ENCODE peak calls at places on chromosomes 1 and 21, in seven cellular contexts. I is IMR-90; C is heart left ventricle; L is PC-3; X is hepatocyte; G is CD4-positive, alpha-beta memory T cell; S is lower lobe of right lung. H is an unnamed sample. For H3K9me3, the result is how much of the 10 kb centered on the place peaks cover.

GRCh38 chr1:46522184-46522968 is 29.1 kb downstream of the KNCN start:
- DNase-seq in I (peak), C (no peak), L (peak), X (peak), G (no peak), S (peak), H (no peak)

GRCh38 chr1:156858959-156859522 is at the start of gene INSRR:
- DNase-seq in I (no peak), C (peak), L (no peak), X (no peak), G (no peak), S (no peak), H (no peak)

GRCh38 chr1:225903623-225904022 is 14.7 kb upstream of the LEFTY1 start:
- DNase-seq in I (no peak), C (no peak), L (no peak), X (no peak), G (no peak), S (no peak), H (no peak)

GRCh38 chr1:184497962-184498723 is 111.3 kb downstream of the C1orf21 start:
- DNase-seq in I (no peak), C (no peak), L (no peak), X (no peak), G (no peak), S (no peak), H (no peak)

GRCh38 chr1:63847308-63847910 is 73.6 kb downstream of the ROR1 start:
- DNase-seq in I (no peak), C (no peak), L (peak), X (no peak), G (no peak), S (no peak), H (no peak)

GRCh38 chr1:8004113-8004802 is 21.9 kb downstream of the ERRFI1 start:
- DNase-seq in I (no peak), C (peak), L (no peak), X (no peak), G (no peak), S (no peak), H (no peak)

GRCh38 chr21:15943009-15943666 is 213.4 kb downstream of the USP25 start:
- DNase-seq in I (peak), C (no peak), L (peak), X (no peak), G (no peak), S (no peak), H (no peak)

GRCh38 chr1:15094719-15095491 is 58.6 kb upstream of the TMEM51 start:
- DNase-seq in I (no peak), C (no peak), L (no peak), X (no peak), G (no peak), S (no peak), H (no peak)

GRCh38 chr1:151273924-151274466 is 8.1 kb upstream of the ZNF687 start:
- DNase-seq in I (no peak), C (no peak), L (no peak), X (no peak), G (no peak), S (no peak), H (no peak)

GRCh38 chr1:35825255-35825654 is 17.4 kb downstream of the AGO4 start:
- DNase-seq in I (no peak), C (no peak), L (no peak), X (no peak), G (no peak), S (no peak), H (no peak)

GRCh38 chr1:64841330-64842065 is 96.6 kb downstream of the RAVER2 start:
- DNase-seq in I (no peak), C (no peak), L (peak), X (no peak), G (no peak), S (no peak), H (no peak)

GRCh38 chr21:31235671-31236450 is 108.2 kb downstream of the TIAM1 start:
- DNase-seq in I (no peak), C (no peak), L (peak), X (no peak), G (no peak), S (no peak), H (no peak)

GRCh38 chr1:4708853-4709507 is 54.6 kb downstream of the AJAP1 start:
- DNase-seq in I (no peak), C (no peak), L (no peak), X (no peak), G (no peak), S (no peak), H (no peak)
- H3K9me3 ChIP-seq in I (under half), C (under half), L (under half), X (under half), G (under half), S (under half), H (under half)

DNA sequence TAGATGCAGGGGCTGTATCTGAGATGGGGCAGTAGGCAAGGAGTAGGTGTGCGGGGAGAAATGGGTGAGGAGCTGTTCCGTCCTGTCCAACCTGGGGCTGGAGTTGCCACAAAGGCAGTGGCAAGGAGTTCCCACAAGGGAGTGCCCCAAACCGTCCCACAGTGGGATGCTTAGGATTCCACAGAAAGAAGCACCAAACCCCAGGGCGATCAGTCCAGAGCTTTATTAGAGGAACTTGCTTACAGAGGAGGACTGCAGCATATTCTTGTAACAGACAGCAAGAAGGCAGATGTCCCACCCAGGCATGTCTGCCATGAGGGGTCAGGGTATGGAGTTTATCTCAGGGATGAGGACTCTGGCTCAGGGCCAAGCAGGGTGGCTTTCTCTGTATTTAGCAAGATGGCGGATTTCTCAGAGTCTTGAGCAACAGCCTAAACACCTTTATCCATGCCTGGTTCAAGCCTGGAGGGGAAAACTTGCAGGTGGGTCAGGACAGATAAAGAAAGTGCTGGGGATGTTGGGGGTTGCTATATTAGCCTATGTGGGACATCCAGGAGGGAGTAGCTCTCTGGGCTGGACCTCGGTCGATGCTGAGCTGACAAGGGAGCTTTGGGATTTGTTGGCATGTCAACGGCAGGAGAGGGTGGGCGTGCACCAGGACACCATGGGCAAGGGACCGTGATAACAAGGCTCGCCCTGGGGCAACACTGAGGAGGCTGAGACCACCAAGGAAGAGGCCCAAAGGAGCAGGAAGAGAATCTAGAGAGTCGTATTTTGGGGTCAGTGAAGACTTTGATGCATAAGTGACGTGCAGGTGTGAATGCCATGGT is 32.8 kb downstream of the OBSCN start:
- DNase-seq in I (no peak), C (no peak), L (no peak), X (no peak), G (no peak), S (no peak), H (no peak)
- H3K9me3 ChIP-seq in I (under half), C (under half), L (under half), X (under half), G (under half), S (under half), H (under half)

GRCh38 chr1:49627781-49628180 is 396.0 kb downstream of the AGBL4 start:
- DNase-seq in I (no peak), C (no peak), L (no peak), X (no peak), G (no peak), S (no peak), H (no peak)
- H3K9me3 ChIP-seq in I (under half), C (under half), L (under half), X (under half), G (under half), S (under half), H (under half)

GRCh38 chr1:239630767-239631166 is 244.4 kb downstream of the CHRM3 start:
- DNase-seq in I (no peak), C (no peak), L (no peak), X (no peak), G (no peak), S (no peak), H (no peak)
- H3K9me3 ChIP-seq in I (under half), C (under half), L (under half), X (under half), G (under half), S (under half), H (under half)

GRCh38 chr21:20537162-20537561 is 461.0 kb upstream of the NCAM2 start:
- DNase-seq in I (no peak), C (no peak), L (no peak), X (no peak), G (no peak), S (no peak), H (no peak)
- H3K9me3 ChIP-seq in I (under half), C (under half), L (under half), X (under half), G (under half), S (under half), H (under half)

GRCh38 chr1:55246331-55246730 is 31.2 kb upstream of the USP24 start:
- DNase-seq in I (no peak), C (no peak), L (no peak), X (no peak), G (no peak), S (no peak), H (no peak)

GRCh38 chr1:55246896-55247295 is 31.7 kb upstream of the USP24 start:
- DNase-seq in I (no peak), C (no peak), L (no peak), X (no peak), G (no peak), S (no peak), H (no peak)

GRCh38 chr1:55249646-55250398 is 34.7 kb upstream of the USP24 start:
- DNase-seq in I (no peak), C (no peak), L (no peak), X (no peak), G (no peak), S (no peak), H (no peak)

GRCh38 chr1:55252942-55253589 is 37.9 kb upstream of the USP24 start:
- DNase-seq in I (no peak), C (no peak), L (no peak), X (no peak), G (no peak), S (no peak), H (no peak)

DNA sequence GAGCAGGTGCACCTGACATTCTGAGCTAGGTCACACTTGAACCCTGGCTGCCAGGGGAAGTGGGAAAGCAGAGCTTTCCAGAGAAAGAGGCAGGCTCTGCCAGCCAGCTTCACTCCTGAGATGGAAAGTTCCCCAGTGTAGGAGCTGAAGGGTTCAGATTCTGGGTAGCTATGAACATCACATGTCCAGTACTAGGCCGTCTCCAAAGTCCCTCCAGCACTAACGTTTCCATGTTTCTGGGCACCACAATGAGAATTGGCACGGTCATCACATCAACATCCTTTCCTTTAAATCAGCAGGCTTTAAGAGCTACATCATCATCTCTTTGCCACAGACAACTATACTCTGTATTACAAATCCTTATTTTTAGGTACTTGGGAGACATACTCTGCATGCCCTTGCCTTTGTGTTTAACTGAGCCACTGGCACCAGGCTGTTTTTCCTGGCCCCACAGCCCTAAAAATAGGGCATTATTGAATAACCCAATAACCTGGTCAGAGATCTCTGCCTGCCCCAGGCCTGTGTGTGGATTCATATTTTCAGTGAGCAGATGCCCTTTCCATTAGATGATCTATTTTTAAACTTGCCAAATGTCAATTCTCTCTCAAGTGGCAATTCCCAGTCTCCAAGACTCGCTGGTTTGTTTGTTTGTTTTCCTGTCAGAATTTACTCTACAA is 35.4 kb upstream of the USP24 start:
- DNase-seq in I (no peak), C (peak), L (no peak), X (no peak), G (no peak), S (no peak), H (no peak)
- H3K9me3 ChIP-seq in I (under half), C (under half), L (under half), X (under half), G (under half), S (under half), H (under half)

DNA sequence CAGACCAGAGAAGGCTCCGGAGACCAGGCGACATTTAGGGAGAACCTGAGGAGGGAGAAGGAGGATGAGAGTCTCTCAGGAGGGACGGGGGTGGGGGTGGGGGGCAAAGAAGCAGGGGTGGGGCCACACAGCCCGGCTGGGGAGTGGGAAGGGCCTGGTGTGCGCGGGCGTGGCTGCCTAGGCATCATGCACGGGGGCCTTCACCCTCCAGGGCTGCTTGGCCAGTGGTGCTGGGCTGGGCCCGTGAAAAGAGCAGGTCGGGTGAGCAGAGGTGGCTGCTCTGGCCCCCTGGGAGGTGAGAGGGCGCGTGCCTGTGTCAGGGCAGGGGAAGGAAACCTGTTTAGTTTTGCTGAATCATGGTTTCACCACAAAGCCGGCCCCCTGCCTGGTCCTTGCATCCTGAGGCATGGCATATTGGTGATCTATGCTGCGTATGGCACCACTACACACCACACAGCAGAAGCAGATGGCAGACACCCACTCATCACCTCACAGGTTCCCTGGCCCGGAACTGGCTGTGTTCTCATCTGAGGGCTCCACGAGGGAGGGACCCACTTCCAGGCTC is 86.9 kb upstream of the TTC34 start:
- DNase-seq in I (no peak), C (no peak), L (no peak), X (no peak), G (no peak), S (no peak), H (no peak)
- H3K9me3 ChIP-seq in I (half or more), C (under half), L (under half), X (under half), G (under half), S (under half), H (under half)

GRCh38 chr1:4064150-4064889 is 164.2 kb upstream of the C1orf174 start:
- DNase-seq in I (no peak), C (no peak), L (no peak), X (no peak), G (no peak), S (no peak), H (no peak)
- H3K9me3 ChIP-seq in I (under half), C (under half), L (under half), X (under half), G (under half), S (under half), H (under half)

H was measured in T-helper 17 cell.